ENCODE peak calls at places on chromosomes 16 and 17, in four cellular contexts. E, N, D and A are unnamed samples.
A peak's percentile ranks its signal among the peaks of the same experiment; 100 is the strongest.

GRCh38 chr16:12089492-12090161 is 113.1 kb downstream of the SNX29 start:
- DNase-seq in D (peak; percentile 27), E (no peak), N (peak; percentile 74), A (no peak)

GRCh38 chr17:44872131-44872768 is 24.6 kb downstream of the HIGD1B start:
- DNase-seq in N (peak; percentile 20), D (no peak), E (no peak), A (no peak)

GRCh38 chr17:21275047-21275578 is 9.4 kb upstream of the MAP2K3 start:
- DNase-seq in N (no peak), E (no peak), D (no peak), A (no peak)

GRCh38 chr16:15775663-15776304 is 81.0 kb downstream of the MYH11 start:
- DNase-seq in D (no peak), E (no peak), N (peak; percentile 37), A (no peak)

GRCh38 chr17:4858068-4858879 is 25.1 kb downstream of the MINK1 start:
- DNase-seq in E (no peak), D (peak; percentile 49), N (peak; percentile 57), A (no peak)

GRCh38 chr16:30379165-30379783 is 3.1 kb downstream of the SEPTIN1 start:
- DNase-seq in N (no peak), E (no peak), D (no peak), A (no peak)

GRCh38 chr17:14922421-14922820 is 342.7 kb downstream of the PMP22 start:
- DNase-seq in D (no peak), E (no peak), N (peak; percentile 42), A (no peak)

GRCh38 chr16:67393111-67393789 is at the start of gene TPPP3:
- DNase-seq in E (peak; percentile 68), D (peak; percentile 84), N (peak; percentile 83), A (no peak)

GRCh38 chr16:29710227-29711219 is 31.5 kb downstream of the QPRT start:
- DNase-seq in D (peak; percentile 46), E (peak; percentile 3), N (peak; percentile 82), A (no peak)

GRCh38 chr16:8740775-8741355 is 56.6 kb downstream of the TMEM186 start:
- DNase-seq in E (no peak), D (no peak), N (no peak), A (no peak)

GRCh38 chr16:73560497-73560896 is 512.6 kb upstream of the ZFHX3 start:
- DNase-seq in D (no peak), E (no peak), N (no peak), A (no peak)

GRCh38 chr16:1781758-1782407 is 488 bp downstream of the SPSB3 start:
- DNase-seq in D (peak; percentile 36), N (peak; percentile 29), E (no peak), A (no peak)

GRCh38 chr16:58733248-58733670 is 857 bp downstream of the GOT2 start:
- DNase-seq in N (peak; percentile 22), D (no peak), E (no peak), A (no peak)

GRCh38 chr17:74712756-74713155 is at the start of gene CD300LF:
- DNase-seq in E (no peak), D (no peak), N (no peak), A (no peak)

GRCh38 chr16:88956546-88957455 is 20.2 kb downstream of the CBFA2T3 start:
- DNase-seq in D (no peak), E (no peak), N (no peak), A (no peak)

GRCh38 chr16:81190667-81191066 is 47.8 kb upstream of the BCO1 start:
- DNase-seq in N (peak; percentile 66), E (no peak), D (no peak), A (no peak)

GRCh38 chr16:31452631-31453106 is 6.6 kb upstream of the ARMC5 start:
- DNase-seq in N (peak; percentile 92), E (no peak), D (no peak), A (no peak)

GRCh38 chr17:69175812-69176517 is 34.3 kb upstream of the ABCA6 start:
- DNase-seq in E (no peak), D (no peak), N (peak; percentile 90), A (no peak)

GRCh38 chr17:78442648-78443128 is 64.2 kb downstream of the PGS1 start:
- DNase-seq in D (no peak), E (no peak), N (peak; percentile 96), A (no peak)

GRCh38 chr16:19781196-19781595 is 63.1 kb downstream of the IQCK start:
- DNase-seq in N (peak; percentile 82), E (no peak), D (no peak), A (no peak)

GRCh38 chr17:32267690-32268205 is 2.1 kb downstream of the RHBDL3 start:
- DNase-seq in N (no peak), E (no peak), D (no peak), A (no peak)

GRCh38 chr16:84643677-84644076 is 4.6 kb upstream of the KLHL36 start:
- DNase-seq in D (no peak), E (no peak), N (no peak), A (no peak)

GRCh38 chr17:58960068-58960467 is 146.6 kb downstream of the TRIM37 start:
- DNase-seq in N (peak; percentile 62), D (no peak), E (no peak), A (no peak)

GRCh38 chr16:11072420-11073153 is 128.2 kb downstream of the CLEC16A start:
- DNase-seq in D (no peak), N (peak; percentile 29), E (no peak), A (no peak)

GRCh38 chr17:41440531-41441033 is at the start of gene KRT38:
- DNase-seq in D (no peak), N (no peak), E (no peak), A (no peak)

GRCh38 chr17:49830605-49831004 is 17.3 kb downstream of the TAC4 start:
- DNase-seq in E (no peak), D (no peak), N (peak; percentile 21), A (no peak)

GRCh38 chr17:35312790-35313711 is 60.4 kb downstream of the SLFN11 start:
- DNase-seq in E (no peak), N (peak; percentile 90), D (peak; percentile 46), A (peak; percentile 93)

GRCh38 chr16:21628196-21628726 is 24.1 kb downstream of the IGSF6 start:
- DNase-seq in D (no peak), E (no peak), N (no peak), A (no peak)

GRCh38 chr16:474420-475122 is 49.1 kb downstream of the RAB11FIP3 start:
- DNase-seq in D (no peak), N (peak; percentile 21), E (no peak), A (no peak)

GRCh38 chr17:81513669-81514484 is 1.3 kb upstream of the ACTG1 start:
- DNase-seq in E (peak; percentile 55), D (peak; percentile 75), N (peak; percentile 80), A (no peak)

GRCh38 chr17:41894791-41895331 is 23.9 kb downstream of the ACLY start:
- DNase-seq in D (no peak), N (peak; percentile 63), E (no peak), A (no peak)

GRCh38 chr17:7323731-7324437 is 5.3 kb downstream of the NEURL4 start:
- DNase-seq in D (peak; percentile 82), N (peak; percentile 40), E (no peak), A (peak; percentile 54)

GRCh38 chr17:17837380-17837821 is 615 bp upstream of the SREBF1 start:
- DNase-seq in N (peak; percentile 90), D (no peak), E (no peak), A (no peak)

GRCh38 chr17:37802712-37803416 is 58.0 kb upstream of the HNF1B start:
- DNase-seq in D (no peak), N (peak; percentile 84), E (no peak), A (no peak)

GRCh38 chr17:4009164-4009785 is 45.0 kb upstream of the ATP2A3 start:
- DNase-seq in N (no peak), E (no peak), D (no peak), A (no peak)

GRCh38 chr16:72995151-72995881 is 52.6 kb downstream of the ZFHX3 start:
- DNase-seq in D (peak; percentile 51), N (no peak), E (no peak), A (no peak)